ENCODE peak calls at places on chromosomes 5 and 9, in five cellular contexts. V is testis, H is NT2/D1, L is right atrium auricular region, O is neuronal stem cell. N is an unnamed sample. For H3K4me1, the result is how much of the 10 kb centered on the place peaks cover.

GRCh38 chr9:110623462-110624025 is 44.0 kb upstream of the SVEP1 start:
- DNase-seq in V (peak), H (peak), L (no peak), O (peak), N (peak)

GRCh38 chr5:139272471-139273321 is 20.8 kb upstream of the MATR3 start:
- DNase-seq in V (no peak), H (no peak), L (no peak), O (no peak), N (no peak)

GRCh38 chr9:72888032-72888431 is 64.8 kb downstream of the ALDH1A1 start:
- DNase-seq in V (no peak), H (no peak), L (no peak), O (no peak), N (no peak)

GRCh38 chr5:36073595-36074216 is 7.0 kb upstream of the UGT3A2 start:
- DNase-seq in V (no peak), H (no peak), L (no peak), O (no peak), N (no peak)

GRCh38 chr5:72378636-72379289 is 58.6 kb downstream of the PTCD2 start:
- DNase-seq in V (no peak), H (no peak), L (peak), O (no peak), N (no peak)

GRCh38 chr9:93491593-93492232 is 38.3 kb upstream of the FAM120AOS start:
- DNase-seq in V (no peak), H (no peak), L (no peak), O (no peak), N (no peak)

GRCh38 chr5:78637468-78637867 is 11.1 kb downstream of the LHFPL2 start:
- DNase-seq in V (no peak), H (no peak), L (no peak), O (no peak), N (no peak)

GRCh38 chr9:6014668-6015270 is 655 bp downstream of the RANBP6 start:
- DNase-seq in V (no peak), H (no peak), L (no peak), O (no peak), N (no peak)

GRCh38 chr5:40381676-40382363 is 297.9 kb upstream of the PTGER4 start:
- DNase-seq in V (no peak), H (no peak), L (no peak), O (no peak), N (no peak)

GRCh38 chr9:26669641-26670040 is 223.0 kb downstream of the CAAP1 start:
- DNase-seq in V (no peak), H (no peak), L (no peak), O (peak), N (no peak)

GRCh38 chr5:1479581-1480188 is 34.4 kb upstream of the SLC6A3 start:
- DNase-seq in V (peak), H (no peak), L (peak), O (peak), N (peak)

GRCh38 chr5:9903806-9904205 is 273.7 kb upstream of the TAS2R1 start:
- DNase-seq in V (no peak), H (no peak), L (no peak), O (no peak), N (no peak)

GRCh38 chr5:62432618-62433064 is 20.1 kb downstream of the IPO11 start:
- DNase-seq in V (no peak), H (no peak), L (no peak), O (no peak), N (no peak)

GRCh38 chr5:163916376-163916775 is 411.0 kb downstream of the MAT2B start:
- DNase-seq in V (no peak), H (no peak), L (no peak), O (no peak), N (no peak)

GRCh38 chr5:141840826-141841360 is 37.3 kb downstream of the PCDH1 start:
- DNase-seq in V (no peak), H (no peak), L (no peak), O (no peak), N (no peak)

GRCh38 chr5:96687812-96688453 is 25.8 kb downstream of the CAST start:
- DNase-seq in V (no peak), H (no peak), L (no peak), O (no peak), N (no peak)

GRCh38 chr5:78544531-78545200 is 103.9 kb downstream of the LHFPL2 start:
- DNase-seq in V (no peak), H (no peak), L (peak), O (no peak), N (no peak)

GRCh38 chr5:67487862-67488261 is 291.3 kb upstream of the CD180 start:
- DNase-seq in V (no peak), H (no peak), L (no peak), O (no peak), N (no peak)

GRCh38 chr5:41122459-41122858 is 51.3 kb upstream of the MROH2B start:
- DNase-seq in V (no peak), H (no peak), L (no peak), O (no peak), N (no peak)

GRCh38 chr5:67215592-67216471 is 19.2 kb upstream of the CD180 start:
- DNase-seq in V (peak), H (no peak), L (peak), O (no peak), N (peak)

GRCh38 chr9:36161187-36161586 is 8.0 kb upstream of the CCIN start:
- DNase-seq in V (no peak), H (no peak), L (no peak), O (no peak), N (no peak)

GRCh38 chr9:14497476-14497875 is 183.5 kb upstream of the NFIB start:
- DNase-seq in V (no peak), H (no peak), L (no peak), O (no peak), N (no peak)

GRCh38 chr5:108196276-108196675 is 185.6 kb downstream of the FBXL17 start:
- DNase-seq in V (no peak), H (no peak), L (no peak), O (no peak), N (no peak)

GRCh38 chr5:102681403-102681983 is 73.6 kb upstream of the PAM start:
- DNase-seq in V (peak), H (peak), L (peak), O (peak), N (peak)

GRCh38 chr5:21817668-21818419 is 1035.3 kb downstream of the CDH12 start:
- DNase-seq in V (no peak), H (no peak), L (no peak), O (no peak), N (no peak)

GRCh38 chr9:132989014-132989310 is 10.5 kb downstream of the GFI1B start:
- DNase-seq in V (no peak), H (no peak), L (no peak), O (no peak), N (no peak)

GRCh38 chr5:90193185-90193822 is 216.3 kb downstream of the CETN3 start:
- DNase-seq in V (no peak), H (no peak), L (no peak), O (no peak), N (no peak)

GRCh38 chr5:154157483-154158378 is 32.8 kb upstream of the GALNT10 start:
- DNase-seq in V (no peak), H (no peak), L (no peak), O (no peak), N (no peak)

GRCh38 chr5:79518718-79519117 is 4.8 kb upstream of the HOMER1 start:
- DNase-seq in V (no peak), H (no peak), L (no peak), O (no peak), N (no peak)

GRCh38 chr9:130171226-130172148 is 717 bp upstream of the NCS1 start:
- DNase-seq in V (no peak), H (no peak), L (no peak), O (no peak), N (no peak)

GRCh38 chr5:56632939-56633338 is 182.4 kb upstream of the MAP3K1 start:
- DNase-seq in V (no peak), H (no peak), L (no peak), O (no peak), N (no peak)

GRCh38 chr9:5186416-5187169 is 1.2 kb upstream of the INSL6 start:
- DNase-seq in V (peak), H (peak), L (peak), O (peak), N (peak)

GRCh38 chr9:25224309-25224708 is 453.9 kb downstream of the TUSC1 start:
- DNase-seq in V (no peak), H (no peak), L (no peak), O (no peak), N (no peak)

GRCh38 chr9:69599232-69599971 is 72.8 kb downstream of the APBA1 start:
- DNase-seq in V (no peak), H (no peak), L (no peak), O (no peak), N (no peak)

GRCh38 chr9:79565245-79565644 is 6.5 kb upstream of the TLE4 start:
- DNase-seq in V (no peak), H (no peak), L (no peak), O (no peak), N (no peak)

GRCh38 chr9:131277673-131278420 is 1.5 kb upstream of the FAM78A start:
- DNase-seq in V (peak), H (peak), L (peak), O (peak), N (peak)
- H3K4me1 ChIP-seq in V (under half), H (under half), L (under half), O (under half), N (under half)

DNA sequence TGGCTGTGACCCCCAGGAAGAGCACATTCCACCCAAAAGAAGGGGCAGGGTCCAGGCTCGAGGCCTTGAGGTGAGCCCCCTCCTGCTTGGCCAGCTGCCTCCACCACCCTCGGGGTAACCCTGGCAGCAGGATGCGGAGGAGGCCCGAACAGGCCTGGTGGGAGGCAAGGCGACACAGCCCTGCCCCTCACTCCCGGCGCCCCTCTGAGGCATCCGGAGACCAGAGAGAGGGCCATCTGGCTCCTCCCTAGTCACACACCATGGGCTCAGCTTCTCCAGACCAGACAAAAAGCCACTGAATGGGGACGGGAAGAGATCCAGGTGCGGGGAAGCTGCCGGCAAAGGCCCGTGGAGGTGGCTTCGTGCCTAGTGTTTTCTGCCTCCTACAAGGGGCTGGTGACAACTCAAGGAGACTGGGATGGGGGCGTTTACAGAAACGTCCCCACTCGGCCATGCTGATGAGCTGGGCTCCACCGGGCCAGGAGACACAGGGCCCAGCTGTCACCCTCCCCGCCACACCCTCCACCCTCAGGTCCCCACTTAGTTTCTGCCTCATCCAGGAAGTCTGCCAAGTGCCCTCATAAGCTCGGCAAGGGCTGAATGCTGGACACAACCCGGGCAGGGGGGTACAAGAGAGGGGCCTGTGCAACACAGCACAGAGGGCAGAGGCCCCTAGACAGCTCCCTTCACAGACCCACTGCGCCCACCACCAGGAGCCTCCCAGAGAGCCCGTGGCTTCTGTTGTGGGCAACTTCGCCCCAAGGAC is 41.9 kb downstream of the NACC2 start:
- DNase-seq in V (no peak), H (no peak), L (no peak), O (no peak), N (no peak)
- H3K4me1 ChIP-seq in V (under half), H (half or more), L (under half), O (under half), N (half or more)

GRCh38 chr5:119257613-119258012 is 98.2 kb upstream of the TNFAIP8 start:
- DNase-seq in V (no peak), H (no peak), L (no peak), O (no peak), N (no peak)

GRCh38 chr5:119250946-119251901 is 104.6 kb upstream of the TNFAIP8 start:
- DNase-seq in V (no peak), H (no peak), L (no peak), O (no peak), N (no peak)

DNA sequence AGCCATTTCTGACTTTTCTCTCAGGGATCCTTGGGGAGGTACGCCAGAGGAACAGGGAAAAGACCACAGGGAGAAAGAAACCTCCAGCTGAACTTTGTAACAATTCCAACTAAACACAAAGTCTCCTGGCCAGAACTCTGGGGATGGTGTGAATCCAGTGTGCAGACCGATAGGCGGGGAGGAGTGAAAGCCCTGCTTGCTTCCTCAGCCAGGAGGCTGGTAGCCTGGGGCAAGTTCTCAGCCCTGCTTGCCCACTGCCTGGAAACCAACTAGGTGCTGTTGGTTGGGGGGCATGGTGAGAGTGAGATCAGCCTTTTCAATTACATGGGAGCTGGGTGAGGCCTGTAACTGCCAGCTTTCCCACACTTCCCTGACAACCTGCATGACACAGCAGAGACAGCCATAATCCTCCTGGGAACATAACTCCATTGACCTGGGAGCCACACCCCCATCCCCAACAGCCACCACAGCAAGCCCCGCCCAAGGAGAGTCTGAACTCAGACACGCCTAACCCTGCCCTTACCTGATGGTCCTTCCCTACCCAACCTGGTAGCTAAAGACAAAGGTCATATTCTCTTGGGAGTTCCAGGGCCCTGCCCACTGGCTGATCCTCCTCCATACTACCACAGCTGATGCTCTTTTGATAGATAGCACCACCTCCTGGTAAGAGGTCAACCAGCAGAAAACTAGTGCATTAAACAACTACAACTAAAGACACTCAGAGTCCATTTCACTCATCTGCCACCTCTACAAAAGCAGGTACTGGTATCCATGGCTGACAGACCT is 100.1 kb upstream of the TNFAIP8 start:
- DNase-seq in V (no peak), H (peak), L (no peak), O (no peak), N (no peak)
- H3K4me1 ChIP-seq in V (under half), H (under half), L (under half), O (under half), N (under half)

GRCh38 chr9:125431741-125432271 is 170.2 kb downstream of the GAPVD1 start:
- DNase-seq in V (no peak), H (no peak), L (no peak), O (no peak), N (no peak)
- H3K4me1 ChIP-seq in V (under half), H (under half), L (under half), O (under half), N (under half)

DNA sequence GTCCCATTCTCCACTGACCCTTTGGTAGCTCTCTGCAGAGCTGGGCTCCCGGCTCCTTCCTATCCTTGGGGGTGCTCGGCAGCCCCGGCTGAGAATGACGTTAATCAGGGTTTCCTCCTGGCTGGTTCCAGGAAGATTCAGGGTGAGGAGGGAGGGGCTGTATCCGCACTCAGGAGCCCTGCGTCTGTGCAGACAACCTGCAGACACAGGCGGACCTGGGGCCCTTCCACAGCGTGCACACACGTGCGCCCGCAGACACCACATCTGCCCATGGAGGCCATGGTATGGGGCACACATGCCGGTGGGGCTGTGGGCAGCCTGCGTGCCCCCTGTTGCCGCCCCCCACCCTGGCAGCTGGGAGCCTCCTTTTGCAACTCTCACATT is 66.6 kb upstream of the RNU6ATAC start:
- DNase-seq in V (no peak), H (no peak), L (no peak), O (no peak), N (no peak)
- H3K4me1 ChIP-seq in V (under half), H (under half), L (under half), O (under half), N (under half)

GRCh38 chr9:95091574-95091970 is 225.9 kb downstream of the FANCC start:
- DNase-seq in V (no peak), H (no peak), L (no peak), O (no peak), N (no peak)

GRCh38 chr9:95094002-95094401 is 223.5 kb downstream of the FANCC start:
- DNase-seq in V (no peak), H (no peak), L (no peak), O (no peak), N (no peak)

GRCh38 chr9:95090871-95091573 is 226.5 kb downstream of the FANCC start:
- DNase-seq in V (no peak), H (no peak), L (no peak), O (no peak), N (no peak)

GRCh38 chr9:95091971-95092320 is 225.6 kb downstream of the FANCC start:
- DNase-seq in V (no peak), H (no peak), L (no peak), O (no peak), N (no peak)

DNA sequence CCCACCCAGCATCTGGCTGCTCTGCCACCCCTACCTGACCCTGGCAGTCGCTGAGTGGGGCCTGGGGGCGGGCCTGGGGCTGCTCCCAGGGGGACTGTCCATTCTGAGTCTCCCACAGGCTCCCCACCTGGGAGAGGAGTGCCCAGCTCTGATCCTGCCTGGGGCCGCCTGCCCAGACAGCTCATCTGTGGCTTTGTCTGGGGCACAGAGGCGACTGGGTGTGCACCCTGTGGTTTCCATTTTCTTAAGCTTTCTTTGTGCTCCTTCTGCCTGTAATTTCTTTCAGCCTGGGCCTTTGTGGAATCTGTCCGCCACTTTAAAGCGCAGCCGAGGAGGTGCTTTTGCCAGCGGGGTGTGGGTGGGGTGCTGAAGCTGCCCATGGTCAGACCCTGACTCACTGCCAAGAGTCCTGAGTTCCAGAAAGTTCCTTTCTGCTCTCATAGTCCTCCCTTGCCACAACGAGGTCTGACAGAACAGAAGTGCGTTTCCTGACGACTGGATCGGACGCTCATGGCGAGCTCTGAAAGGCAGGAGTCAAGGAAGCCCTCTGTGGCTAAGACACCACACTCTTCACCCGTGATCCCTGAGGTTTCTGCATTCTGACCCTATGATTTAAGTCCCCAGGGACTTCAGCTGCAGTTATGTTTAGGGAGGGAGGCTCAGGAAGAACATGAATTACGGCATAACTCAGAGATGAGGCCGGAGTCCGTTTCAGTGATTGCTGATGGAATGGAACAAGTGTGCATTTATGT is 225.0 kb downstream of the FANCC start:
- DNase-seq in V (no peak), H (no peak), L (no peak), O (peak), N (no peak)
- H3K4me1 ChIP-seq in V (under half), H (under half), L (under half), O (under half), N (half or more)

DNA sequence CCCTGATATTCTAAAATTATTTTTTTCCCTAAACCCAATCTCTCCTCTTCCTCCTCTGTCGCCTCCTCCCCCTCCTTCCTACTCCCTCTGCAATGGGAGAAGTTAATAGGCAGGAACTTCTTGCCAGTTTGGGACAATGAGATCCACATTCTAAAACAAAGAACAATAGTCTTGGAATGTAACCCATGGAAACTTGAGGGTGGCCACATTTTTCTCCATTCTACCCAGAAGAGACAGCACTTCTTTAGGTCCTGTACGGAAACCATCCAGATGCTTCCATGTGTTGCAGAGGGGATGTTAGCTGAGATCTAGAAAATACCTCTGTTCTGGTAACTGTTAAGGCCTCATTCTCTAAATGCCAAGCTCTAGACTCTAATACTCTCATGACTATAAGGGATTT is 10.0 kb downstream of the SPARC start:
- DNase-seq in V (no peak), H (no peak), L (no peak), O (no peak), N (no peak)
- H3K4me1 ChIP-seq in V (half or more), H (under half), L (under half), O (under half), N (half or more)

GRCh38 chr5:157479166-157479565 is 19.2 kb downstream of the NIPAL4 start:
- DNase-seq in V (no peak), H (no peak), L (no peak), O (no peak), N (no peak)

GRCh38 chr5:157476699-157477408 is 16.8 kb downstream of the NIPAL4 start:
- DNase-seq in V (peak), H (peak), L (no peak), O (peak), N (peak)

GRCh38 chr5:157479612-157480510 is 19.8 kb downstream of the NIPAL4 start:
- DNase-seq in V (no peak), H (no peak), L (no peak), O (no peak), N (no peak)

GRCh38 chr5:157477814-157478494 is 17.9 kb downstream of the NIPAL4 start:
- DNase-seq in V (no peak), H (no peak), L (no peak), O (no peak), N (no peak)

GRCh38 chr5:157478726-157479125 is 18.7 kb downstream of the NIPAL4 start:
- DNase-seq in V (no peak), H (peak), L (no peak), O (no peak), N (no peak)
- H3K4me1 ChIP-seq in V (under half), H (under half), L (under half), O (under half), N (under half)

N was measured in stomach.